ENCODE peak calls at places on chromosome 6, in six cellular contexts. S is A549, T is IMR-90, J is K562, L is GM12878, Q is HepG2. N is an unnamed sample.

GRCh38 chr6:66128238-66128637 is 421.2 kb upstream of the EYS start:
- DNase-seq in S (no peak), Q (no peak), L (no peak), T (no peak), J (no peak), N (no peak)

GRCh38 chr6:109714156-109714555 is 23.1 kb downstream of the FIG4 start:
- DNase-seq in Q (no peak), L (no peak), J (no peak), T (no peak), S (no peak), N (no peak)

GRCh38 chr6:146595981-146596731 is 2.6 kb upstream of the ADGB start:
- DNase-seq in T (no peak), L (no peak), J (no peak), S (no peak), Q (no peak), N (no peak)

GRCh38 chr6:141513830-141514229 is 618.9 kb upstream of the GJE1 start:
- DNase-seq in Q (no peak), J (no peak), T (no peak), S (no peak), L (no peak), N (no peak)

GRCh38 chr6:159155679-159156078 is 13.5 kb upstream of the FNDC1 start:
- DNase-seq in S (no peak), J (no peak), T (no peak), L (no peak), Q (no peak), N (no peak)

GRCh38 chr6:17986656-17987575 is 519 bp downstream of the KIF13A start:
- DNase-seq in J (peak), T (peak), Q (peak), S (peak), L (no peak), N (peak)

GRCh38 chr6:36198986-36199385 is 2.4 kb downstream of the BRPF3 start:
- DNase-seq in Q (no peak), J (no peak), L (no peak), T (no peak), S (no peak), N (no peak)

GRCh38 chr6:43770417-43771209 is 602 bp downstream of the VEGFA start:
- DNase-seq in Q (peak), J (peak), T (peak), L (no peak), S (peak), N (peak)

GRCh38 chr6:113055086-113055485 is 708.0 kb downstream of the RFPL4B start:
- DNase-seq in J (no peak), Q (no peak), L (no peak), S (no peak), T (no peak), N (no peak)

GRCh38 chr6:20180935-20181334 is 31.3 kb downstream of the MBOAT1 start:
- DNase-seq in T (no peak), L (no peak), Q (no peak), S (no peak), J (no peak), N (no peak)

GRCh38 chr6:36376183-36376582 is 11.3 kb downstream of the ETV7 start:
- DNase-seq in J (no peak), S (no peak), L (no peak), T (no peak), Q (no peak), N (no peak)

GRCh38 chr6:101146389-101146788 is 247.1 kb upstream of the GRIK2 start:
- DNase-seq in Q (no peak), L (no peak), J (no peak), S (no peak), T (peak), N (no peak)

GRCh38 chr6:89984926-89985743 is 90.9 kb downstream of the GJA10 start:
- DNase-seq in Q (no peak), T (peak), L (no peak), S (no peak), J (peak), N (no peak)

GRCh38 chr6:168968228-168968627 is 285.4 kb downstream of the THBS2 start:
- DNase-seq in S (no peak), L (no peak), T (peak), J (no peak), Q (peak), N (peak)

GRCh38 chr6:95867205-95867604 is 148.6 kb upstream of the FUT9 start:
- DNase-seq in S (no peak), J (no peak), L (no peak), T (no peak), Q (no peak), N (no peak)

GRCh38 chr6:49919261-49919660 is 44.7 kb downstream of the DEFB114 start:
- DNase-seq in S (no peak), L (no peak), Q (no peak), J (no peak), T (no peak), N (no peak)

GRCh38 chr6:96832780-96833179 is 4.5 kb downstream of the GPR63 start:
- DNase-seq in S (no peak), L (no peak), T (no peak), Q (no peak), J (no peak), N (no peak)

GRCh38 chr6:102928109-102928508 is 1534.6 kb downstream of the GRIK2 start:
- DNase-seq in Q (no peak), T (no peak), S (no peak), L (no peak), J (no peak), N (no peak)

GRCh38 chr6:157800420-157801237 is 22.4 kb upstream of the SNX9 start:
- DNase-seq in S (no peak), T (peak), Q (no peak), J (no peak), L (peak), N (no peak)

GRCh38 chr6:34305982-34306702 is 57.3 kb upstream of the SMIM29 start:
- DNase-seq in T (peak), Q (peak), J (peak), S (no peak), L (no peak), N (no peak)

GRCh38 chr6:143507358-143508145 is 4.0 kb downstream of the FUCA2 start:
- DNase-seq in S (no peak), T (peak), J (no peak), Q (no peak), L (no peak), N (no peak)

GRCh38 chr6:133594551-133594950 is 294.4 kb upstream of the TCF21 start:
- DNase-seq in S (peak), Q (no peak), L (no peak), T (peak), J (no peak), N (no peak)

GRCh38 chr6:158711264-158711663 is 61.4 kb downstream of the SYTL3 start:
- DNase-seq in Q (no peak), J (no peak), T (peak), L (no peak), S (no peak), N (no peak)

GRCh38 chr6:39416728-39417127 is 94.2 kb upstream of the KCNK16 start:
- DNase-seq in T (peak), S (peak), J (no peak), Q (no peak), L (no peak), N (no peak)

GRCh38 chr6:30877419-30878262 is 6.7 kb upstream of the DDR1 start:
- DNase-seq in L (peak), Q (peak), J (peak), T (peak), S (peak), N (peak)

GRCh38 chr6:52904562-52905279 is 4.8 kb downstream of the GSTA3 start:
- DNase-seq in J (peak), L (no peak), T (no peak), S (peak), Q (peak), N (peak)

GRCh38 chr6:106110167-106110826 is 24.2 kb downstream of the PRDM1 start:
- DNase-seq in Q (no peak), L (no peak), T (no peak), S (peak), J (no peak), N (no peak)

GRCh38 chr6:133012774-133013173 is 198.4 kb downstream of the RPS12 start:
- DNase-seq in Q (no peak), J (no peak), L (no peak), S (no peak), T (no peak), N (no peak)

GRCh38 chr6:2782825-2783187 is 17.6 kb downstream of the WRNIP1 start:
- DNase-seq in S (no peak), L (no peak), J (no peak), Q (no peak), T (no peak), N (no peak)

GRCh38 chr6:47343631-47344421 is 34.1 kb upstream of the TNFRSF21 start:
- DNase-seq in Q (no peak), S (no peak), J (no peak), T (no peak), L (no peak), N (no peak)

GRCh38 chr6:103675807-103676406 is 1183.8 kb downstream of the HACE1 start:
- DNase-seq in S (no peak), Q (no peak), T (no peak), J (no peak), L (no peak), N (no peak)

GRCh38 chr6:166488081-166488685 is 98.3 kb downstream of the RAMACL start:
- DNase-seq in S (no peak), J (peak), T (peak), Q (no peak), L (peak), N (no peak)

GRCh38 chr6:47106721-47107197 is 64.6 kb upstream of the ADGRF1 start:
- DNase-seq in J (no peak), T (no peak), Q (peak), S (peak), L (no peak), N (no peak)

GRCh38 chr6:78525961-78526360 is 341.4 kb upstream of the IRAK1BP1 start:
- DNase-seq in T (no peak), S (no peak), J (no peak), Q (no peak), L (no peak), N (no peak)

GRCh38 chr6:11224252-11224965 is 8.1 kb downstream of the NEDD9 start:
- DNase-seq in J (no peak), L (peak), S (no peak), T (peak), Q (no peak), N (no peak)
- TF ChIP-seq BHLHE40 in J (no peak), L (no peak), S (no peak), T (no peak), Q (no peak), N (no peak)

GRCh38 chr6:111486475-111486874 is 3.5 kb upstream of the REV3L start:
- DNase-seq in T (no peak), S (no peak), J (no peak), Q (no peak), L (no peak), N (no peak)

GRCh38 chr6:111484655-111484974 is 1.6 kb upstream of the REV3L start:
- DNase-seq in S (no peak), L (no peak), J (no peak), T (peak), Q (peak), N (no peak)

GRCh38 chr6:111485316-111485715 is 2.3 kb upstream of the REV3L start:
- DNase-seq in Q (no peak), J (no peak), L (no peak), T (peak), S (no peak), N (no peak)

GRCh38 chr6:111487656-111488055 is 4.6 kb upstream of the REV3L start:
- DNase-seq in S (no peak), L (peak), Q (no peak), J (no peak), T (peak), N (no peak)

GRCh38 chr6:111486921-111487320 is 3.9 kb upstream of the REV3L start:
- DNase-seq in Q (no peak), S (no peak), T (no peak), L (no peak), J (no peak), N (no peak)
- TF ChIP-seq BHLHE40 in Q (no peak), S (no peak), T (no peak), L (no peak), J (no peak), N (no peak)

DNA sequence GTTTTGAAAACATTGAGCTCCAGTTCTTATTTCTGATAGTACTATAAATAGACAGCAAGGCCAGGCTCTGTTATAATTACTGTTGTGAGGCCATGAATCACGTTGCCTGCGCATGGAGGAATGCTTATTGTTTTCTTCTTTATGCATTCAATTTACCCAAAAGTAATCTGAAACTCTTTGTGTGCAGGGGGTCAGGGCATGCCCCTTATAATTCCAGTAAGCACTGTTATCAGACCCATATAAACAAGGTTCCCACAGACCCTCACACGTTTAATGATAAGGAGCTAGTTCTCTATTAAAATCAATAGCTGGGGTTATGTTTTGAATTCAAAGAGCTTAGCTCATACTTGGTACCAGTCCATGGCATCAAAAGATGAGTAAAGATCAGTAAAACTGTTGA is 174.8 kb upstream of the ARG1 start:
- DNase-seq in L (no peak), S (no peak), J (no peak), T (no peak), Q (no peak), N (no peak)
- TF ChIP-seq BHLHE40 in L (no peak), S (no peak), J (no peak), T (no peak), Q (no peak), N (no peak)

DNA sequence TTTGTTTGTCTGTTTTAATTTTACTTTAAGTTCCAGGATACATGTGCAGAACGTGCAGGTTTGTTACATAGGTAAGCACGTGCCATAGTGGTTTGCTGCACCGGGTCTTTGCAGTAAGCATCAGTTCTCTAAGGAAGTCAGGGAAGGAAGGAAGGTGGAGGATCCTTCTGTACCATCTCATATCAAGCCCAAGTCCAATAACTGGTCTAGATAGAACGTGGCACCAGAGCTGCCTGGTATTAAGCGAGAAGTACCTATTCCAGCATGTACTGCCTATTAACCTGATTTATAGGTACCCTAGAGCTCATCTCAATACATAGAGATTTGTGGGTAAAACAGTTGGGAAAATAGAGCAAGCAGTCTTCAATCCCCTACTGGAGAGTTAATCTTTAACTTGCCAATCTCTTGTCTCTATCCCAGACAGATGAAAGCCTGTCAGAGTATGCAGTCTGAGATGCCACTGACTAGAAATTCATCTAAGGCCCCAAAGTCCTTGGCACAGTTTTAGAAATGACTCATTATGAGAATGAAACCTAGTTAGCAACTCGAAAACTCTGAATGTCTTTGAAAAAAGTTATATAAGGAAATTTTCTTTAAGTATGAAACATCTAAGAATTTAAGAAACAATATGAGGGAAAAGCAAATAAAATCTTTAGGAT is 144.9 kb downstream of the TFAP2A start:
- DNase-seq in L (no peak), Q (peak), T (no peak), J (no peak), S (peak), N (no peak)
- TF ChIP-seq BHLHE40 in L (no peak), Q (no peak), T (no peak), J (no peak), S (no peak), N (no peak)

DNA sequence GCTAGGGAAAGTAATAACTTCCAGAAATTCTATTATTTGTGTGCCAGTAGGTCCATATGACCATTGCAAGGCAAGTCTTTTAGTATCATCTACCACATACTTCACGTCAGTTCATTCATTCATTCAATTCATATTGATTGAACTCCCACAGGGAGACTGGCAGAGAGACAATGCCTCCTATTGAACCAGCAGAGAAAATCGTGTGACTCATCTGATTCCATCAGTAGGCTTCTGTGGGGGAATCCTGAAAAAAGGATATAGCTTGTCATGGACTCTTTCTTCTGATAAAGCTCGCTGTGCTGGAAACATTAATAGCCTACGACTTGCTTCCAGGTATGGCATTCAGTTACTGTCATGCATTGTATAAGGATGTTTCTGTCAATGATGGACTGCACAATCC is 45.3 kb upstream of the CNR1 start:
- DNase-seq in T (no peak), J (no peak), S (no peak), L (no peak), Q (no peak), N (no peak)
- TF ChIP-seq BHLHE40 in T (no peak), J (no peak), S (no peak), L (no peak), Q (no peak), N (no peak)

GRCh38 chr6:26576929-26577719 is 19.6 kb upstream of the ABT1 start:
- DNase-seq in Q (peak), S (peak), J (peak), L (no peak), T (peak), N (no peak)
- TF ChIP-seq BHLHE40 in Q (no peak), S (no peak), J (no peak), L (no peak), T (no peak), N (no peak)

DNA sequence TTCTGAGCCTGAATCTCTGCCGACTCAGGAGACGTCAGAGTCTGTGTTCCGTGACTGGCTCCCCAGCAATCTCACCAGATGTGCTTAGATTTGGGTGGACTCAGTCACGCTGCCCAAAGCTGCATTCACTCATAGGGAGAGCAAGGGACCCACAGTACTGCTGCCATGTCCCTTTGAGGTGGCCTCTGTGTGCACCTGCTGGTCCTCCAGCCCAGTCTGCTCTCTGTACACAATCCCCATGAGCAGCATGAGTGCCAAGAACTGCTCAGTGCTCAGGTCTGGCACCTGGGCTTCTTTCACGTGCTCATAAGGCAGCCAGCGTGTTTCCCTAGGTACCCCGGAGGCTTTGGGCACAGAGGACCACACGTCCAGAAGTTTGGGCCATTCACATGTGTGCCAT is 44.1 kb upstream of the TIAM2 start:
- DNase-seq in Q (no peak), T (no peak), L (no peak), J (no peak), S (no peak), N (no peak)
- TF ChIP-seq BHLHE40 in Q (no peak), T (no peak), L (no peak), J (no peak), S (no peak), N (no peak)

GRCh38 chr6:127939442-127940066 is 38.7 kb upstream of the THEMIS start:
- DNase-seq in J (no peak), Q (no peak), T (no peak), S (no peak), L (no peak), N (no peak)
- TF ChIP-seq BHLHE40 in J (no peak), Q (no peak), T (no peak), S (no peak), L (no peak), N (no peak)

GRCh38 chr6:41939091-41939847 is 2.3 kb downstream of the CCND3 start:
- DNase-seq in T (peak), L (no peak), Q (no peak), J (peak), S (no peak), N (no peak)

GRCh38 chr6:41940759-41941279 is 789 bp downstream of the CCND3 start:
- DNase-seq in L (no peak), T (peak), J (no peak), Q (no peak), S (peak), N (no peak)

GRCh38 chr6:41941280-41942044 is at the start of gene CCND3:
- DNase-seq in J (peak), T (peak), S (peak), L (peak), Q (peak), N (peak)

GRCh38 chr6:41938590-41938989 is 3.0 kb downstream of the CCND3 start:
- DNase-seq in Q (no peak), L (no peak), J (no peak), T (no peak), S (no peak), N (no peak)

GRCh38 chr6:41939848-41940758 is 1.5 kb downstream of the CCND3 start:
- DNase-seq in L (no peak), J (peak), Q (no peak), S (no peak), T (peak), N (no peak)
- TF ChIP-seq BHLHE40 in L (no peak), J (peak), Q (no peak), S (no peak), T (no peak), N (no peak)

GRCh38 chr6:71028236-71028876 is 71.5 kb upstream of the B3GAT2 start:
- DNase-seq in T (no peak), J (no peak), Q (peak), L (no peak), S (no peak), N (no peak)
- TF ChIP-seq BHLHE40 in T (no peak), J (no peak), Q (no peak), L (no peak), S (no peak), N (no peak)